ENCODE peak calls at places on chromosomes 5 and 9, in four cellular contexts. One of them, this sample, is unnamed.

GRCh38 chr5:1477341-1477740 is 32.1 kb upstream of the SLC6A3 start:
- DNase-seq in WTC11: peak
- DNase-seq in HepG2: no peak
- DNase-seq in K562: no peak
- DNase-seq in this sample: no peak

GRCh38 chr5:63262191-63262981 is 683.8 kb downstream of the LRRC70 start:
- DNase-seq in WTC11: no peak
- DNase-seq in HepG2: no peak
- DNase-seq in K562: no peak
- DNase-seq in this sample: no peak

GRCh38 chr9:73213300-73213699 is 61.6 kb downstream of the ANXA1 start:
- DNase-seq in WTC11: no peak
- DNase-seq in HepG2: no peak
- DNase-seq in K562: no peak
- DNase-seq in this sample: no peak

GRCh38 chr5:142245776-142246175 is 79.0 kb downstream of the SPRY4 start:
- DNase-seq in WTC11: no peak
- DNase-seq in HepG2: no peak
- DNase-seq in K562: no peak
- DNase-seq in this sample: no peak

GRCh38 chr5:176693477-176693851 is 46.2 kb downstream of the TSPAN17 start:
- DNase-seq in WTC11: no peak
- DNase-seq in HepG2: no peak
- DNase-seq in K562: no peak
- DNase-seq in this sample: no peak

GRCh38 chr5:43101491-43101890 is 19.2 kb upstream of the ZNF131 start:
- DNase-seq in WTC11: no peak
- DNase-seq in HepG2: no peak
- DNase-seq in K562: no peak
- DNase-seq in this sample: no peak

GRCh38 chr9:137435980-137436760 is 5.0 kb downstream of the ENTPD8 start:
- DNase-seq in WTC11: peak
- DNase-seq in HepG2: peak
- DNase-seq in K562: peak
- DNase-seq in this sample: no peak

GRCh38 chr9:137333016-137333726 is 31.1 kb upstream of the NRARP start:
- DNase-seq in WTC11: no peak
- DNase-seq in HepG2: no peak
- DNase-seq in K562: no peak
- DNase-seq in this sample: no peak

GRCh38 chr9:130854086-130854485 is 19.0 kb downstream of the ABL1 start:
- DNase-seq in WTC11: no peak
- DNase-seq in HepG2: no peak
- DNase-seq in K562: peak
- DNase-seq in this sample: no peak

GRCh38 chr5:174533771-174534221 is 190.6 kb upstream of the MSX2 start:
- DNase-seq in WTC11: no peak
- DNase-seq in HepG2: no peak
- DNase-seq in K562: no peak
- DNase-seq in this sample: no peak

GRCh38 chr5:5063533-5063953 is 76.6 kb upstream of the ADAMTS16 start:
- DNase-seq in WTC11: peak
- DNase-seq in HepG2: peak
- DNase-seq in K562: no peak
- DNase-seq in this sample: no peak

GRCh38 chr9:123679330-123679987 is 250.5 kb downstream of the DENND1A start:
- DNase-seq in WTC11: no peak
- DNase-seq in HepG2: peak
- DNase-seq in K562: no peak
- DNase-seq in this sample: no peak

GRCh38 chr9:113641100-113641885 is 177.8 kb downstream of the RGS3 start:
- DNase-seq in WTC11: no peak
- DNase-seq in HepG2: no peak
- DNase-seq in K562: no peak
- DNase-seq in this sample: no peak

GRCh38 chr9:138077898-138078540 is 200.4 kb downstream of the CACNA1B start:
- DNase-seq in WTC11: no peak
- DNase-seq in HepG2: no peak
- DNase-seq in K562: no peak
- DNase-seq in this sample: no peak

DNA sequence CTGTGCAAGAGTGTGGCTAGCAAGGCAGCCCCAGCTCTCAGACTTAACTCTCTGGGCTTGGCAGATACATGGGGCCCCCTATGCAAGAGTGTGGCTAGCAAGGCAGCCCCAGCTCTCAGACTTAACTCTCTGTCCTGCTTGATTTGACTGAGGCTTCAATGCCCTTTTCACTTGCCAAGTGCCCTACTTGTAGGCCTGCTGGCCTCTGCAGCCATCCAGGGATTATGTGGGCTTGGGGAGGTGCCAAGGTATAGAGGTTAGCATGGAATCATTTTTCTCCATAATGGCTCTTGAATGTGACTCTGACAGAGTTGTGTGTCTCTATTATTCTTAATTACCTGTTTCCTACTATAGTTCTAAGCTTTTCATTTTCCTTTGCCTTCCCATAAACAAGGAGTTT is 115.5 kb upstream of the RUSC2 start:
- DNase-seq in WTC11: no peak
- DNase-seq in HepG2: no peak
- DNase-seq in K562: no peak
- DNase-seq in this sample: no peak
- TF ChIP-seq ELF4 in WTC11: no peak
- TF ChIP-seq ELF4 in HepG2: no peak
- TF ChIP-seq ELF4 in K562: no peak
- TF ChIP-seq ELF4 in this sample: no peak

GRCh38 chr5:103923616-103924168 is 361.1 kb upstream of the NUDT12 start:
- DNase-seq in WTC11: no peak
- DNase-seq in HepG2: no peak
- DNase-seq in K562: no peak
- DNase-seq in this sample: no peak

GRCh38 chr5:103915081-103915480 is 352.5 kb upstream of the NUDT12 start:
- DNase-seq in WTC11: no peak
- DNase-seq in HepG2: no peak
- DNase-seq in K562: no peak
- DNase-seq in this sample: no peak

GRCh38 chr5:103919526-103919925 is 356.9 kb upstream of the NUDT12 start:
- DNase-seq in WTC11: no peak
- DNase-seq in HepG2: no peak
- DNase-seq in K562: no peak
- DNase-seq in this sample: no peak

GRCh38 chr5:103918668-103919367 is 356.2 kb upstream of the NUDT12 start:
- DNase-seq in WTC11: no peak
- DNase-seq in HepG2: no peak
- DNase-seq in K562: no peak
- DNase-seq in this sample: no peak
- TF ChIP-seq ELF4 in WTC11: no peak
- TF ChIP-seq ELF4 in HepG2: no peak
- TF ChIP-seq ELF4 in K562: no peak
- TF ChIP-seq ELF4 in this sample: no peak

GRCh38 chr5:79514391-79515105 is 614 bp upstream of the HOMER1 start:
- DNase-seq in WTC11: peak
- DNase-seq in HepG2: peak
- DNase-seq in K562: peak
- DNase-seq in this sample: peak

GRCh38 chr5:79511945-79512493 is 1.9 kb downstream of the HOMER1 start:
- DNase-seq in WTC11: no peak
- DNase-seq in HepG2: no peak
- DNase-seq in K562: no peak
- DNase-seq in this sample: no peak

GRCh38 chr5:79513519-79514390 is at the start of gene HOMER1:
- DNase-seq in WTC11: peak
- DNase-seq in HepG2: peak
- DNase-seq in K562: peak
- DNase-seq in this sample: peak

GRCh38 chr5:79510638-79511037 is 3.3 kb downstream of the HOMER1 start:
- DNase-seq in WTC11: no peak
- DNase-seq in HepG2: no peak
- DNase-seq in K562: no peak
- DNase-seq in this sample: no peak

DNA sequence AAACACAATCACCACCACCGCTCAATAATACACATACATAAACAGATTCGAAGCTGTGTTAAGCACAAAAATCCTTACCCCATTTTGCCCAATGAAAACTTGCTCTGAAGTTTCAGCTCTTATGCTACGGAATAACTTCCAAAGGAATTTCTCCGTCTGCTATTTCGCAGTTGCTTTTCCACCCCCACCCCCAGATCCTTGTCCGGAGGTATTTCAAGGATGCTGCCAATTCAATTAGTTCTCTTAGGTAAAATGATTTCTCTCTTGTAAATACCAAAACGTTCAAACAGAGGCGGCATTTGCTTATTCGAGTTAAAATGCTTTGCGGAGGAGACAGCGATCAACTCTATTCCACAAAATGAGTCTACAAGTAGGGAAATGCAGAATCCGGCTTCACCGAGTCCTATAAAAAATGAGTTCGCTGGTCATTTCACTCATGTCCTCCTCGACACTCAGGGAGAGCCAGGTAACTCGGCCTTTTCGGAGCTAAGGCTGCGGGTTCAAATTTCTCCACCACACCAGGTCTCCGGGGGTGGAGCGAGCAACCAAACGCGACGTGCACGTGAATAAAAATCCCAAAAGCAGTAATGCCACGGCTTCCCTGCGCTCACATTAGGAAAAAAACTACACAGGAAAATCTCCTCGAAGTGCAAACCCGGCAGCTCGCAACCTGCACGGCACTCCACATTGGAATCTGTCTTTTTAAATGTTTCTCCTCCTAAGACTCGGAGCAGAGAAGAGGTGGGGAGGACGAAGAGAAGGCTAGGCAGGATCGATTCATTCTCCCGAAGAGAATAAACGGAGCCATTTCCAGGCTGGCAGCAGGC is 1.0 kb downstream of the HOMER1 start:
- DNase-seq in WTC11: no peak
- DNase-seq in HepG2: no peak
- DNase-seq in K562: peak
- DNase-seq in this sample: peak
- TF ChIP-seq ELF4 in WTC11: no peak
- TF ChIP-seq ELF4 in HepG2: no peak
- TF ChIP-seq ELF4 in K562: no peak
- TF ChIP-seq ELF4 in this sample: no peak

DNA sequence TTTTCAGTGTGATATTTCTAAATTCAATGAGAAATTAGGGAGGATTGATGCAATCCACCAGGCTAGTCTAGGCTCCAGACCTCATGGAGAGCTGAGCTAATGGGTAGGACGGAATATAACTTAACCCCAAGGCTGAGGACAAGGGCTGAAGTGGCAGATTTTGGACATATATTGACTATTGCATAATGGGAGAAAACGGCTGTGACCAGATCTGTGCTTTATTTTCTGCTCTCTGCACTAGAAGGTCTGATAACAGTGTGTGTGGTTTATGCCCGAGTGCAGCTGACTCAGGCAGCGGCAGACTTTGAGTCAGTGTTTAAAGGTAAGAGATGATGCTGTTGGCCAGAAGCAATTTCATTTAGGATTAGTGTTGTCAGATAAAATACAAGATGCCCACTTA is 70.6 kb downstream of the ACTBL2 start:
- DNase-seq in WTC11: no peak
- DNase-seq in HepG2: no peak
- DNase-seq in K562: no peak
- DNase-seq in this sample: no peak
- TF ChIP-seq ELF4 in WTC11: no peak
- TF ChIP-seq ELF4 in HepG2: no peak
- TF ChIP-seq ELF4 in K562: no peak
- TF ChIP-seq ELF4 in this sample: no peak